ENCODE peak calls at places on chromosome 15, in six cellular contexts. I is epithelial cell of esophagus; N is activated CD4-positive, alpha-beta T cell treated with anti-CD3 and anti-CD28 coated beads for 24 hours; P is GM12865; T is AG09309; Q is activated naive CD4-positive, alpha-beta T cell. X is an unnamed sample.

GRCh38 chr15:84832446-84833040 is 15.4 kb downstream of the ALPK3 start:
- DNase-seq in P (no peak), N (no peak), T (no peak), Q (no peak), I (no peak), X (no peak)

GRCh38 chr15:59290311-59291213 is 82.1 kb downstream of the MYO1E start:
- DNase-seq in P (peak; percentile 79), I (no peak), Q (no peak), T (no peak), N (no peak), X (no peak)

GRCh38 chr15:101050647-101051290 is 131.6 kb downstream of the LRRK1 start:
- DNase-seq in N (no peak), I (no peak), T (no peak), Q (no peak), P (peak; percentile 22), X (no peak)

GRCh38 chr15:29113336-29114276 is 156.0 kb downstream of the NSMCE3 start:
- DNase-seq in P (no peak), Q (no peak), I (no peak), T (no peak), N (no peak), X (no peak)

GRCh38 chr15:29156521-29156920 is 113.1 kb downstream of the NSMCE3 start:
- DNase-seq in N (no peak), P (no peak), Q (no peak), I (no peak), T (no peak), X (no peak)

GRCh38 chr15:69298697-69299441 is at the start of gene PAQR5:
- DNase-seq in N (peak; percentile 10), Q (no peak), T (no peak), I (peak; percentile 32), P (no peak), X (no peak)

GRCh38 chr15:50997371-50998051 is 89.0 kb downstream of the AP4E1 start:
- DNase-seq in I (peak; percentile 28), P (no peak), N (no peak), Q (no peak), T (no peak), X (no peak)

GRCh38 chr15:42130246-42130986 is 26.0 kb downstream of the PLA2G4F start:
- DNase-seq in P (no peak), I (no peak), T (no peak), Q (no peak), N (no peak), X (no peak)

X was measured in H1.